ENCODE peak calls at places on chromosomes 6 and 20, in five cellular contexts. N is kidney, P is AG09319, U is dorsolateral prefrontal cortex, V is fibroblast of the aortic adventitia. S is an unnamed sample.

GRCh38 chr6:165184192-165184979 is 125.0 kb downstream of the C6orf118 start:
- DNase-seq in U (peak), P (no peak), N (no peak), V (peak), S (no peak)

GRCh38 chr20:10356628-10357027 is 77.4 kb downstream of the MKKS start:
- DNase-seq in N (no peak), V (no peak), U (no peak), P (no peak), S (no peak)

GRCh38 chr6:31396422-31397152 is 6.8 kb upstream of the MICA start:
- DNase-seq in U (peak), P (peak), N (no peak), V (peak), S (no peak)

GRCh38 chr6:30719356-30719755 is 796 bp upstream of the TUBB start:
- DNase-seq in P (no peak), U (no peak), V (no peak), N (peak), S (no peak)

GRCh38 chr20:63252157-63252780 is 2.0 kb downstream of the NKAIN4 start:
- DNase-seq in V (no peak), P (no peak), N (no peak), U (peak), S (no peak)

GRCh38 chr6:109826551-109826950 is 135.5 kb downstream of the FIG4 start:
- DNase-seq in V (no peak), N (no peak), U (no peak), P (no peak), S (no peak)

GRCh38 chr6:122894791-122895190 is 101.2 kb upstream of the CLVS2 start:
- DNase-seq in N (no peak), U (no peak), P (no peak), V (no peak), S (no peak)

GRCh38 chr20:36744764-36745191 is 1.1 kb downstream of the NDRG3 start:
- DNase-seq in V (peak), P (no peak), N (no peak), U (no peak), S (peak)

GRCh38 chr6:167275436-167275835 is 15.7 kb upstream of the UNC93A start:
- DNase-seq in P (no peak), N (no peak), V (no peak), U (no peak), S (no peak)

GRCh38 chr6:73367761-73368355 is 1.8 kb downstream of the OOEP start:
- DNase-seq in N (no peak), P (no peak), V (peak), U (no peak), S (peak)

GRCh38 chr6:56386717-56387116 is 139.3 kb upstream of the COL21A1 start:
- DNase-seq in U (no peak), V (no peak), N (no peak), P (no peak), S (no peak)

GRCh38 chr6:155103816-155104366 is 108.8 kb downstream of the TIAM2 start:
- DNase-seq in P (no peak), U (no peak), N (no peak), V (peak), S (no peak)

GRCh38 chr6:142627474-142627873 is 317.5 kb downstream of the HIVEP2 start:
- DNase-seq in N (no peak), U (no peak), V (no peak), P (no peak), S (no peak)

GRCh38 chr6:150537481-150537880 is 62.2 kb upstream of the PLEKHG1 start:
- DNase-seq in P (no peak), V (no peak), N (no peak), U (peak), S (no peak)

GRCh38 chr20:64161595-64162238 is 2.5 kb upstream of the MYT1 start:
- DNase-seq in N (peak), P (no peak), V (peak), U (no peak), S (no peak)

GRCh38 chr6:133741375-133741861 is 147.5 kb upstream of the TCF21 start:
- DNase-seq in U (no peak), N (no peak), V (peak), P (peak), S (no peak)

GRCh38 chr6:132122871-132123270 is 171.7 kb upstream of the CCN2 start:
- DNase-seq in N (no peak), U (no peak), V (no peak), P (no peak), S (no peak)

GRCh38 chr6:26122005-26122388 is 34.8 kb downstream of the HFE start:
- DNase-seq in N (no peak), U (no peak), P (no peak), V (no peak), S (no peak)

GRCh38 chr6:77620290-77620882 is 32.5 kb upstream of the MEI4 start:
- DNase-seq in P (no peak), V (no peak), N (no peak), U (no peak), S (no peak)

GRCh38 chr6:33620584-33621395 is at the start of gene ITPR3:
- DNase-seq in V (peak), P (no peak), U (no peak), N (peak), S (peak)

GRCh38 chr6:116059713-116060571 is 749 bp downstream of the FRK start:
- DNase-seq in P (no peak), V (peak), N (no peak), U (no peak), S (no peak)

GRCh38 chr6:88899569-88900316 is 63.7 kb downstream of the RNGTT start:
- DNase-seq in P (no peak), V (no peak), N (no peak), U (no peak), S (no peak)

GRCh38 chr6:109345986-109346385 is 36.3 kb downstream of the CD164 start:
- DNase-seq in N (no peak), P (no peak), U (no peak), V (no peak), S (no peak)

GRCh38 chr6:44052419-44053011 is 74.7 kb downstream of the MRPL14 start:
- DNase-seq in P (peak), U (no peak), N (peak), V (peak), S (no peak)

GRCh38 chr6:21596379-21597242 is 3.1 kb downstream of the SOX4 start:
- DNase-seq in U (no peak), P (no peak), N (peak), V (peak), S (no peak)

GRCh38 chr20:34018166-34018565 is 24.5 kb downstream of the RALY start:
- DNase-seq in N (no peak), P (no peak), U (no peak), V (no peak), S (no peak)

GRCh38 chr6:38027685-38028373 is 208.3 kb downstream of the ZFAND3 start:
- DNase-seq in N (no peak), P (no peak), U (no peak), V (peak), S (no peak)

GRCh38 chr20:43563429-43563828 is 4.6 kb downstream of the SGK2 start:
- DNase-seq in V (peak), N (no peak), P (no peak), U (no peak), S (no peak)

GRCh38 chr6:131894735-131895424 is 56.3 kb downstream of the CCN2 start:
- DNase-seq in U (no peak), V (no peak), N (no peak), P (no peak), S (no peak)

GRCh38 chr6:148520109-148520841 is 177.6 kb downstream of the SASH1 start:
- DNase-seq in N (no peak), U (no peak), V (no peak), P (no peak), S (no peak)

GRCh38 chr6:43949451-43950110 is 177.7 kb downstream of the MRPL14 start:
- DNase-seq in U (no peak), N (no peak), P (no peak), V (no peak), S (no peak)

GRCh38 chr6:146341498-146342230 is 202.0 kb upstream of the RAB32 start:
- DNase-seq in V (no peak), N (no peak), U (no peak), P (no peak), S (no peak)

GRCh38 chr20:3189561-3190131 is 14.8 kb downstream of the DDRGK1 start:
- DNase-seq in U (no peak), V (no peak), P (no peak), N (peak), S (no peak)

GRCh38 chr6:35727935-35728662 is 8.7 kb upstream of the ARMC12 start:
- DNase-seq in V (peak), U (peak), N (peak), P (peak), S (no peak)
- TF ChIP-seq CTCF in V (no peak), U (peak), N (no peak), P (no peak), S (no peak)

DNA sequence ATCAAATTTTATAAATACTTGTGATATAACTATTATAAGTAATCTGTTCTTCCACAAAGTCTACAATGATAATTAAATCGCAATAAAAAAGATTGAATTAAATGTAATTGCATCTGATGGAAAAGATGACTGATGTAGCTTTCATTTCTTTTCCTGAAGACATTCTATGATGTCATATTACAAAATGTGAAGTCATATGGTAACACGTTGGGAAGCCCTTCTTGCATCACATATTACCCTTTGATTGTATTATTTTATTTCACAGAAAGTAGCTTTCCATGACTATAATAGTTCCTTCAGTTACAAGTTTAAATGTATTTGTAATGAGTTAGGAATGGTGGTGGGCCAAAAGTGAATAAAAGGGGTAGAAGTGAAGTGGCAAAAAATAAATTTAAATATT is 19.0 kb upstream of the OR2B2 start:
- DNase-seq in N (no peak), P (no peak), V (no peak), U (no peak), S (no peak)
- TF ChIP-seq CTCF in N (no peak), P (no peak), V (no peak), U (no peak), S (no peak)

GRCh38 chr6:1792989-1793388 is 183.3 kb downstream of the FOXC1 start:
- DNase-seq in N (no peak), P (no peak), U (no peak), V (peak), S (no peak)
- TF ChIP-seq CTCF in N (peak), P (peak), U (no peak), V (peak), S (peak)

GRCh38 chr20:62141397-62142251 is 1.6 kb downstream of the PSMA7 start:
- DNase-seq in V (peak), N (no peak), U (no peak), P (no peak), S (no peak)
- TF ChIP-seq CTCF in V (peak), N (no peak), U (peak), P (peak), S (peak)

DNA sequence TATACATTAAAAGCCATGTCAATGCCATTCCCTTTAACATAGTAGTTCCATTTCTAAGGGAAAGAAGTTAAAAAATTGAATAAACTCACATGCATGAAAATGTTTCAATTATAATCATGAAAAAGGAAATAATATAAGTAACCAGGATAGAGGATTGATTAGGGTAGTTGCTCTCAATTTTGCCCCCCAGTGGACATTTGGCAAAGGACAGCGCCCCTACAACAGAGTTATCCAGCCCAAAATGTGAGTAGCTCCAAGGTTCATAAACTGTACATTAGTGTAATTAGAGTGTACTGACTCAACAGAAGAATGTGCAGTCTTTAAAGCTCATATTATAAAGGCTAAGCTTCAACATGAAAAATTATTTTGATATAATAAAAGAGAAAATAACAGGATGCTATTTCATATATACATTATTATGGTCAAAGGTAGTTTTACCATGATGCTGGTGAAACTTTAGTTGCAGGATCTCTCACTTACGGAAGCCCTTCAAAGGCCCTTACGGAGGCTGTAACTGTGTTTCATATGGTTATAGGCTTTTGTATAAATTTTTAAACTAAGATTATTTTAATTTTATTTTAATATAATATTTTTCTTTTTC is 403.4 kb downstream of the PLCB1 start:
- DNase-seq in P (no peak), U (no peak), V (peak), N (no peak), S (no peak)
- TF ChIP-seq CTCF in P (peak), U (peak), V (peak), N (peak), S (peak)

GRCh38 chr6:112600168-112600567 is 253.0 kb downstream of the RFPL4B start:
- DNase-seq in V (no peak), U (no peak), P (no peak), N (no peak), S (no peak)
- TF ChIP-seq CTCF in V (no peak), U (no peak), P (no peak), N (no peak), S (no peak)

DNA sequence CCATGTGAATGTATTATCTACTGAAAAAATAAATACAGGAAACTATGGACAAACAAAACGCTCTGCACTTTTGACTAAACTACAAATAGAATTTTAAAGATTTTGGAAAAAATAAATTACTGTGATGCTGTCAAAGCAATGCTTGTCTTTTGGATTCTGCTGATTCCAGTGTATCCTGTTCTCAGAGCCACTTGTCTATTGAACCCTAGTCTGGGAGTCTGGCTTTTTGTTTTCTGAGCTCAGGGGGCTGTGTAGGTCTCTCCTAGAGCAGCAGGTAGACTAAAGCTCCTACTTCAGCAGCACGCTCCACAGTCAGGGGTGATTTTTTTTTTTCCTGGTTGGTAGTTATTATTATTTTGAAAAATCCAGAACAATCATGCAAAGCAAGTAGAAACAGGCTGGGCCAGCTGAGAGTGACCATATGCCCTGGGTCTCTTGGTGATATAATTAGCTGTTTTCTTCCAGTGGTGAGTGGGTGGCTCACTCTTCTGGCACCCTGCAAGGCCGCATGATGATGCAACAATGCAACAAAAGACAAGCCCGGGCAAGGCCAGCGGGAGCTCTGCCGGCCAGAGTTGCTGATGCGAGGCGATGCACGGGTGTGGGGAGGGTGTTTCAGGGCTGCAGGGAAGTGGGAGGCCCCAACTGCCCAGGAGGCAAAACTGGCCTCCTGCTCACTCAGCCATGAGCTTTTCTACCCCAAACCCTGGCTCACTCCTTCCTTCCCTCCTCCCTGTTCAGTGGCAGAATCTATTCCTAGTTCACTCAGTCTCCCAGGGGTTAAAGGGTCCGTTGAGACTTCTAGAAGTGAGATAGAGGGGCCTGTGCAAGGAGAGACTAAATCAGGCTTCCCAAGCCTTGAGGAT is 11.6 kb upstream of the CDKN1A start:
- DNase-seq in P (peak), N (peak), V (peak), U (peak), S (no peak)
- TF ChIP-seq CTCF in P (no peak), N (no peak), V (no peak), U (no peak), S (no peak)

DNA sequence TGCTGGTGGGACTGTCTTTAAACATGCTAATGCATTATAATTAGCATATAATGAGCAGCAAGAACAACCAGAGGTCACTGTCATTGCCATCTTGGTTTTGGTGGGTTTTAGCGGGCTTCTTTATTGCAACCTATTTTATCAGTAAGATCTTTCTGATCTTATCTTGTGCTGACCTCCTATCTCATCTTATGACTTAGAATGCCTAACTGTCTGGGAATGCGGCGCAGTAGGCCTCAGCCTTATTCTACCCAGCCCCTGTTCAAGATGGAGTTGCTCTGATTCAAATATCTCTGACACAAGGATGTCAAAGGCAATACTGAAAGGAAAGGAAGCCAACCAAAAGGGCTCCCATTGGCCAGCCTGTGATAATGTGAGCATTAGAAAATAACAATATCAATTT is 29.8 kb upstream of the SEC63 start:
- DNase-seq in U (no peak), P (no peak), N (no peak), V (no peak), S (no peak)
- TF ChIP-seq CTCF in U (no peak), P (no peak), N (no peak), V (no peak), S (no peak)

DNA sequence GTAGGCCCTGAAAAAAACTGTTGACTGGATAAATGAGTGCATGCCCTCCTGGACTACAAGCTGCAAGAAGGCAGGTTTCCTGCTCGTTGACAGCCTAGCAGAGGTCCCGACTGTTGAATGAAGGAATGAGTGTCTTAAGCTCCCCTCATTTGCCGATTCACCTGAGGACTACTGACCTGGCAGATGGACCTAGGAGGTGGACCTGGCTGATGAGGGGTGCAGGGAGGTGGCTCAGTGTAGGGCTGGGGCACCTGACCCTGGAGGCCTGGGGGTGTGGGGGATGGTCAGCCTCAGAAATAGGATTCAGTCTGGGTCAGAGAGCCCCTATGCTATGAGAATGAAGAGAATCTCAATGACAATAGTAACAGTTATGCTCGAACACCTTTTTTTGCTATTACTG is 11.6 kb upstream of the TFAP2C start:
- DNase-seq in U (no peak), N (no peak), P (no peak), V (no peak), S (no peak)
- TF ChIP-seq CTCF in U (no peak), N (no peak), P (no peak), V (no peak), S (no peak)

GRCh38 chr6:158708239-158708638 is 58.4 kb downstream of the SYTL3 start:
- DNase-seq in U (no peak), N (no peak), V (peak), P (no peak), S (no peak)
- TF ChIP-seq CTCF in U (no peak), N (no peak), V (peak), P (no peak), S (no peak)